ENCODE peak calls at places on chromosomes 6 and 20, in nine cellular contexts. R is left lobe of liver; U is fibroblast of lung; Q is stimulated activated CD4-positive, alpha-beta T cell treated with anti-CD3 and anti-CD28 coated beads, Interleukin-15, amount 100 ng/mL, for 48 hours; W is epithelial cell of esophagus; Z is COR-L47; S is substantia nigra; X is brain microvascular endothelial cell; J is activated gamma-delta T cell. Y is an unnamed sample.

GRCh38 chr6:117491916-117492315 is 9.4 kb downstream of the DCBLD1 start:
- DNase-seq in Z (no peak), U (peak), W (peak), Q (no peak), R (no peak), S (no peak), X (no peak), J (no peak), Y (no peak)

GRCh38 chr6:14673201-14673600 is 555.6 kb downstream of the CD83 start:
- DNase-seq in Q (no peak), J (no peak), X (peak), Z (no peak), S (no peak), W (peak), R (no peak), U (peak), Y (no peak)

GRCh38 chr6:12001706-12002070 is 10.4 kb upstream of the HIVEP1 start:
- DNase-seq in X (no peak), U (no peak), J (no peak), S (no peak), Q (no peak), R (no peak), W (no peak), Z (no peak), Y (no peak)

GRCh38 chr6:141988954-141989705 is 143.6 kb upstream of the GJE1 start:
- DNase-seq in J (no peak), X (peak), U (peak), Q (peak), S (no peak), W (peak), Z (peak), R (peak), Y (peak)

GRCh38 chr6:41682497-41682961 is 44.3 kb downstream of the MDFI start:
- DNase-seq in J (no peak), U (no peak), S (no peak), Q (no peak), W (no peak), X (no peak), Z (no peak), R (no peak), Y (no peak)

GRCh38 chr20:59221049-59221748 is 57.6 kb downstream of the ZNF831 start:
- DNase-seq in Q (no peak), J (no peak), X (no peak), S (no peak), R (no peak), W (peak), Z (no peak), U (no peak), Y (no peak)

GRCh38 chr6:11972806-11973205 is 39.3 kb upstream of the HIVEP1 start:
- DNase-seq in Q (no peak), X (no peak), R (no peak), W (peak), U (no peak), J (no peak), S (no peak), Z (no peak), Y (peak)

GRCh38 chr20:51696304-51697118 is 71.7 kb downstream of the ATP9A start:
- DNase-seq in S (no peak), U (peak), R (no peak), Z (no peak), W (no peak), J (no peak), Q (no peak), X (no peak), Y (peak)

Y was measured in MCF 10A.